ENCODE peak calls at places on chromosome 7, in five cellular contexts. X is NCI-H1694; I is stimulated activated CD8-positive, alpha-beta memory T cell treated with anti-CD3 and anti-CD28 coated beads, Interleukin-4, amount 100 ng/mL, for 4 hours; U is posterior vena cava; C is stimulated activated CD4-positive, alpha-beta T cell treated with anti-CD3 and anti-CD28 coated beads, Interleukin-4, amount 100 ng/mL, for 1 hour. F is an unnamed sample.

GRCh38 chr7:84207025-84207424 is 12.4 kb upstream of the SEMA3A start:
- DNase-seq in X (no peak), I (no peak), U (no peak), C (no peak), F (no peak)

GRCh38 chr7:116328161-116328560 is 117.8 kb downstream of the TES start:
- DNase-seq in X (no peak), I (no peak), U (no peak), C (no peak), F (no peak)

GRCh38 chr7:38068461-38068860 is 109.6 kb upstream of the STARD3NL start:
- DNase-seq in X (no peak), I (no peak), U (no peak), C (no peak), F (no peak)

GRCh38 chr7:36079446-36080025 is 73.5 kb upstream of the EEPD1 start:
- DNase-seq in X (no peak), I (no peak), U (no peak), C (no peak), F (no peak)

GRCh38 chr7:48035301-48035966 is at the start of gene C7orf57:
- DNase-seq in X (no peak), I (peak), U (peak), C (peak), F (peak)

GRCh38 chr7:124566576-124566975 is 199.0 kb downstream of the GPR37 start:
- DNase-seq in X (no peak), I (no peak), U (no peak), C (no peak), F (no peak)

GRCh38 chr7:12269100-12269895 is 58.2 kb downstream of the TMEM106B start:
- DNase-seq in X (no peak), I (no peak), U (no peak), C (no peak), F (no peak)

GRCh38 chr7:87152897-87153641 is 816 bp downstream of the DMTF1 start:
- DNase-seq in X (no peak), I (no peak), U (peak), C (peak), F (peak)

GRCh38 chr7:64313740-64314491 is at the start of gene ZNF736:
- DNase-seq in X (peak), I (peak), U (peak), C (peak), F (peak)

GRCh38 chr7:11191574-11192220 is 218.0 kb downstream of the PHF14 start:
- DNase-seq in X (no peak), I (no peak), U (no peak), C (no peak), F (no peak)

GRCh38 chr7:149302222-149302621 is 40.2 kb downstream of the ZNF783 start:
- DNase-seq in X (no peak), I (no peak), U (no peak), C (no peak), F (no peak)

GRCh38 chr7:18520450-18521235 is 25.1 kb downstream of the HDAC9 start:
- DNase-seq in X (no peak), I (no peak), U (no peak), C (no peak), F (no peak)

GRCh38 chr7:51290702-51291290 is 25.8 kb downstream of the COBL start:
- DNase-seq in X (no peak), I (no peak), U (no peak), C (no peak), F (no peak)

GRCh38 chr7:116526897-116527296 is 2.1 kb downstream of the CAV1 start:
- DNase-seq in X (no peak), I (no peak), U (no peak), C (no peak), F (no peak)

GRCh38 chr7:95811846-95812445 is 39.6 kb downstream of the DYNC1I1 start:
- DNase-seq in X (peak), I (no peak), U (no peak), C (no peak), F (no peak)

GRCh38 chr7:82566752-82567151 is 123.2 kb upstream of the CACNA2D1 start:
- DNase-seq in X (no peak), I (no peak), U (no peak), C (no peak), F (no peak)

GRCh38 chr7:22120391-22121053 is 174.8 kb upstream of the CDCA7L start:
- DNase-seq in X (no peak), I (no peak), U (no peak), C (no peak), F (no peak)

GRCh38 chr7:98209166-98209920 is 1.9 kb upstream of the BHLHA15 start:
- DNase-seq in X (no peak), I (no peak), U (no peak), C (no peak), F (no peak)

GRCh38 chr7:51244053-51244452 is 72.6 kb downstream of the COBL start:
- DNase-seq in X (no peak), I (no peak), U (no peak), C (no peak), F (no peak)

GRCh38 chr7:49775065-49775948 is 1.9 kb downstream of the VWC2 start:
- DNase-seq in X (no peak), I (no peak), U (no peak), C (no peak), F (no peak)

GRCh38 chr7:1520574-1521234 is 9.8 kb upstream of the MAFK start:
- DNase-seq in X (no peak), I (no peak), U (no peak), C (no peak), F (no peak)

GRCh38 chr7:512146-512510 is 7.5 kb downstream of the PDGFA start:
- DNase-seq in X (no peak), I (no peak), U (no peak), C (no peak), F (no peak)

GRCh38 chr7:157250605-157251228 is 86.1 kb upstream of the DNAJB6 start:
- DNase-seq in X (peak), I (peak), U (no peak), C (peak), F (no peak)

GRCh38 chr7:30596043-30596641 is 1.5 kb downstream of the GARS1 start:
- DNase-seq in X (peak), I (no peak), U (no peak), C (peak), F (no peak)

F was measured in sigmoid colon.